ENCODE peak calls at places on chromosomes 6 and 20, in five cellular contexts. O is neuronal stem cell, I is DND-41, W is HepG2, N is GM23248. X is an unnamed sample.
A peak's percentile ranks its signal among the peaks of the same experiment; 100 is the strongest.

GRCh38 chr6:330948-331347 is 38.7 kb downstream of the DUSP22 start:
- DNase-seq in O (no peak), I (no peak), W (no peak), N (no peak), X (no peak)

GRCh38 chr20:41110930-41111577 is 26.3 kb upstream of the PLCG1 start:
- DNase-seq in O (no peak), I (no peak), W (peak; percentile 90), N (no peak), X (no peak)

GRCh38 chr20:62741191-62741676 is 32.6 kb downstream of the NTSR1 start:
- DNase-seq in O (peak; percentile 62), I (no peak), W (no peak), N (peak; percentile 36), X (no peak)

GRCh38 chr20:47927944-47928343 is 142.7 kb upstream of the SULF2 start:
- DNase-seq in O (no peak), I (no peak), W (no peak), N (no peak), X (no peak)

GRCh38 chr20:64240243-64241015 is 15.1 kb upstream of the PCMTD2 start:
- DNase-seq in O (no peak), I (no peak), W (no peak), N (no peak), X (no peak)

GRCh38 chr20:24912397-24913075 is 36.5 kb upstream of the CST7 start:
- DNase-seq in O (no peak), I (no peak), W (no peak), N (no peak), X (no peak)

GRCh38 chr20:60221593-60221992 is 263.4 kb downstream of the CDH26 start:
- DNase-seq in O (no peak), I (no peak), W (no peak), N (no peak), X (no peak)

GRCh38 chr6:86706449-86706848 is 230.9 kb upstream of the HTR1E start:
- DNase-seq in O (no peak), I (no peak), W (peak; percentile 2), N (no peak), X (peak; percentile 10)

GRCh38 chr20:58566981-58567380 is 51.8 kb upstream of the APCDD1L start:
- DNase-seq in O (no peak), I (peak; percentile 22), W (no peak), N (no peak), X (no peak)

GRCh38 chr6:24662206-24662605 is 4.5 kb downstream of the TDP2 start:
- DNase-seq in O (no peak), I (no peak), W (no peak), N (no peak), X (no peak)

GRCh38 chr6:130420911-130421310 is 55.1 kb downstream of the TMEM200A start:
- DNase-seq in O (no peak), I (no peak), W (no peak), N (no peak), X (no peak)

GRCh38 chr6:7505196-7505699 is 36.2 kb upstream of the DSP start:
- DNase-seq in O (peak; percentile 9), I (no peak), W (peak; percentile 65), N (peak; percentile 89), X (no peak)

GRCh38 chr6:126015869-126016268 is 29.5 kb downstream of the TRMT11 start:
- DNase-seq in O (no peak), I (no peak), W (no peak), N (peak; percentile 60), X (no peak)

GRCh38 chr6:158653577-158654354 is 3.9 kb downstream of the SYTL3 start:
- DNase-seq in O (no peak), I (peak; percentile 87), W (no peak), N (no peak), X (peak; percentile 87)

GRCh38 chr6:44423306-44423705 is 35.8 kb downstream of the CDC5L start:
- DNase-seq in O (no peak), I (no peak), W (no peak), N (no peak), X (no peak)

GRCh38 chr6:34246563-34247391 is 2.0 kb downstream of the SMIM29 start:
- DNase-seq in O (no peak), I (peak; percentile 74), W (peak; percentile 49), N (peak; percentile 55), X (no peak)

GRCh38 chr6:42451146-42451594 is 556 bp downstream of the TRERF1 start:
- DNase-seq in O (no peak), I (no peak), W (no peak), N (peak; percentile 50), X (peak; percentile 12)
- H2AFZ ChIP-seq in O (peak overlapping the region; percentile 88), I (peak overlapping the region; percentile 88), W (no peak overlapping the region), N (peak overlapping the region; percentile 88), X (peak overlapping the region; percentile 92)

GRCh38 chr20:14882157-14882556 is 544.7 kb upstream of the FLRT3 start:
- DNase-seq in O (no peak), I (no peak), W (no peak), N (no peak), X (no peak)
- H2AFZ ChIP-seq in O (no peak overlapping the region), I (no peak overlapping the region), W (no peak overlapping the region), N (no peak overlapping the region), X (no peak overlapping the region)

GRCh38 chr6:164409309-164410009 is 899.9 kb downstream of the C6orf118 start:
- DNase-seq in O (no peak), I (no peak), W (no peak), N (no peak), X (no peak)

GRCh38 chr6:164408868-164409267 is 900.5 kb downstream of the C6orf118 start:
- DNase-seq in O (no peak), I (no peak), W (no peak), N (no peak), X (no peak)

GRCh38 chr6:164401871-164402270 is 907.5 kb downstream of the C6orf118 start:
- DNase-seq in O (no peak), I (no peak), W (no peak), N (peak; percentile 4), X (no peak)

GRCh38 chr6:164410017-164410416 is 899.4 kb downstream of the C6orf118 start:
- DNase-seq in O (no peak), I (no peak), W (no peak), N (no peak), X (no peak)

GRCh38 chr6:164404802-164405488 is 904.5 kb downstream of the C6orf118 start:
- DNase-seq in O (no peak), I (no peak), W (no peak), N (no peak), X (no peak)
- H2AFZ ChIP-seq in O (peak overlapping the region; percentile 1), I (no peak overlapping the region), W (no peak overlapping the region), N (no peak overlapping the region), X (no peak overlapping the region)

GRCh38 chr20:3690413-3690812 is 8.6 kb upstream of the ADAM33 start:
- DNase-seq in O (no peak), I (no peak), W (no peak), N (no peak), X (no peak)

GRCh38 chr20:3685341-3685740 is 3.5 kb upstream of the ADAM33 start:
- DNase-seq in O (no peak), I (no peak), W (no peak), N (peak; percentile 25), X (no peak)

GRCh38 chr20:3689978-3690377 is 8.2 kb upstream of the ADAM33 start:
- DNase-seq in O (no peak), I (no peak), W (no peak), N (no peak), X (no peak)

GRCh38 chr20:3686867-3687321 is 5.1 kb upstream of the ADAM33 start:
- DNase-seq in O (no peak), I (no peak), W (no peak), N (peak; percentile 97), X (no peak)

DNA sequence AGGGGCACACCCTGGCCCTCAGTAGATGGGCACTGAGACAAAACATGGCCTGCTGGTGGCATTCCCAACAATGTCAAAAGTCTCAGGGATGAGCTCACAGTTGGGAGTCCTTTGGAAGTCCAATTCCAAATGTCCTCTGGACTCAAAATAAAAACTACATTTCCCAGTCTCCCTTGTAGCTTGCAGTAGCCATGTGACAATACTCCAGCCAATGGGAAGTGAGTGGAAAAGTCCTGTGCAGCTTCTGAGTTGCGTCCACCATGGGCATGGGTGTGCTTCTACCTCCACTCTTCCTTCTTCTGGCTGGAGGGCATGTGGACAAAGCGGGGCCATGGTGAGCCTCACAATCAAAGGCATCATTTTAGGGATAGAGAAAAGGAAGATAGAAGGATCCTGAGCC is 5.8 kb upstream of the ADAM33 start:
- DNase-seq in O (no peak), I (no peak), W (peak; percentile 44), N (peak; percentile 83), X (no peak)
- H2AFZ ChIP-seq in O (peak overlapping the region; percentile 72), I (no peak overlapping the region), W (no peak overlapping the region), N (peak overlapping the region; percentile 76), X (no peak overlapping the region)

GRCh38 chr6:31814677-31815024 is 432 bp downstream of the HSPA1L start:
- DNase-seq in O (peak; percentile 91), I (peak; percentile 52), W (peak; percentile 96), N (peak; percentile 98), X (no peak)

GRCh38 chr6:31813463-31813849 is 1.6 kb downstream of the HSPA1L start:
- DNase-seq in O (no peak), I (no peak), W (no peak), N (no peak), X (no peak)

GRCh38 chr6:31820051-31820389 is 4.7 kb downstream of the HSPA1A start:
- DNase-seq in O (no peak), I (no peak), W (peak; percentile 76), N (no peak), X (no peak)

GRCh38 chr6:31811645-31812044 is 3.4 kb downstream of the HSPA1L start:
- DNase-seq in O (no peak), I (no peak), W (no peak), N (no peak), X (no peak)

DNA sequence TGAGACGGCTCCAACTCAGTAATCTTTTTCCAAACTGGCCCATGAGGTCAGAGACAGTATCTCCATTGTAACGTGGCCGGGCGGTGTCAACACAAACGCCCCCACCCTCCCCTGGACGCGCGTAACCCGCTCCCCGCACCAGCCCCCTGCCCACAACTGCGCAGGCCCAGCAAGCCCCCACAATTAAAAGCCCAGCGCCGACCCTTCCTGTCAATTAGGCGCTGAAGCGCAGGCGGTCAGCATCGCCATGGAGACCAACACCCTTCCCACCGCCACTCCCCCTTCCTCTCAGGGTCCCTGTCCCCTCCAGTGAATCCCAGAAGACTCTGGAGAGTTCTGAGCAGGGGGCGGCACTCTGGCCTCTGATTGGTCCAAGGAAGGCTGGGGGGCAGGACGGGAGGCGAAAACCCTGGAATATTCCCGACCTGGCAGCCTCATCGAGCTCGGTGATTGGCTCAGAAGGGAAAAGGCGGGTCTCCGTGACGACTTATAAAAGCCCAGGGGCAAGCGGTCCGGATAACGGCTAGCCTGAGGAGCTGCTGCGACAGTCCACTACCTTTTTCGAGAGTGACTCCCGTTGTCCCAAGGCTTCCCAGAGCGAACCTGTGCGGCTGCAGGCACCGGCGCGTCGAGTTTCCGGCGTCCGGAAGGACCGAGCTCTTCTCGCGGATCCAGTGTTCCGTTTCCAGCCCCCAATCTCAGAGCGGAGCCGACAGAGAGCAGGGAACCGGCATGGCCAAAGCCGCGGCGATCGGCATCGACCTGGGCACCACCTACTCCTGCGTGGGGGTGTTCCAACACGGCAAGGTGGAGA is at the start of the genes HSPA1A and HSPA1L:
- DNase-seq in O (peak; percentile 96), I (no peak), W (peak; percentile 95), N (peak; percentile 96), X (no peak)
- H2AFZ ChIP-seq in O (peak within 1 kb of the TSS; percentile 75), I (no peak within 1 kb of the TSS), W (no peak within 1 kb of the TSS), N (peak within 1 kb of the TSS; percentile 92), X (peak within 1 kb of the TSS; percentile 72)

GRCh38 chr20:45904583-45905504 is 7.1 kb downstream of the PLTP start:
- DNase-seq in O (no peak), I (no peak), W (no peak), N (peak; percentile 18), X (no peak)
- H2AFZ ChIP-seq in O (no peak overlapping the region), I (no peak overlapping the region), W (no peak overlapping the region), N (no peak overlapping the region), X (no peak overlapping the region)